ENCODE peak calls at places on chromosomes 13 and 19, in six cellular contexts. One of them, this sample, is unnamed.

GRCh38 chr13:36764536-36764935 is 54.5 kb upstream of the RFXAP start:
- DNase-seq in HTR-8/SVneo: no peak
- DNase-seq in body of pancreas: no peak
- DNase-seq in T-helper 22 cell: no peak
- DNase-seq in upper lobe of right lung: no peak
- DNase-seq in astrocyte of the hippocampus: no peak
- DNase-seq in this sample: no peak

GRCh38 chr19:2261438-2262172 is 5.4 kb upstream of the JSRP1 start:
- DNase-seq in HTR-8/SVneo: no peak
- DNase-seq in body of pancreas: peak
- DNase-seq in T-helper 22 cell: no peak
- DNase-seq in upper lobe of right lung: peak
- DNase-seq in astrocyte of the hippocampus: peak
- DNase-seq in this sample: peak

GRCh38 chr13:41905600-41906254 is 55.2 kb downstream of the VWA8 start:
- DNase-seq in HTR-8/SVneo: peak
- DNase-seq in body of pancreas: no peak
- DNase-seq in T-helper 22 cell: no peak
- DNase-seq in upper lobe of right lung: no peak
- DNase-seq in astrocyte of the hippocampus: peak
- DNase-seq in this sample: no peak

GRCh38 chr19:32287086-32287485 is 58.3 kb upstream of the ZNF507 start:
- DNase-seq in HTR-8/SVneo: no peak
- DNase-seq in body of pancreas: no peak
- DNase-seq in T-helper 22 cell: no peak
- DNase-seq in upper lobe of right lung: no peak
- DNase-seq in astrocyte of the hippocampus: no peak
- DNase-seq in this sample: no peak

GRCh38 chr13:35716186-35716585 is 239.7 kb upstream of the MAB21L1 start:
- DNase-seq in HTR-8/SVneo: no peak
- DNase-seq in body of pancreas: no peak
- DNase-seq in T-helper 22 cell: no peak
- DNase-seq in upper lobe of right lung: no peak
- DNase-seq in astrocyte of the hippocampus: no peak
- DNase-seq in this sample: no peak

GRCh38 chr13:100662470-100663211 is 12.0 kb downstream of the TMTC4 start:
- DNase-seq in HTR-8/SVneo: no peak
- DNase-seq in body of pancreas: no peak
- DNase-seq in T-helper 22 cell: no peak
- DNase-seq in upper lobe of right lung: no peak
- DNase-seq in astrocyte of the hippocampus: no peak
- DNase-seq in this sample: no peak

GRCh38 chr13:39892731-39893293 is 237.3 kb downstream of the COG6 start:
- DNase-seq in HTR-8/SVneo: no peak
- DNase-seq in body of pancreas: peak
- DNase-seq in T-helper 22 cell: no peak
- DNase-seq in upper lobe of right lung: no peak
- DNase-seq in astrocyte of the hippocampus: no peak
- DNase-seq in this sample: no peak

GRCh38 chr13:110017379-110017778 is 231.0 kb upstream of the IRS2 start:
- DNase-seq in HTR-8/SVneo: peak
- DNase-seq in body of pancreas: peak
- DNase-seq in T-helper 22 cell: no peak
- DNase-seq in upper lobe of right lung: no peak
- DNase-seq in astrocyte of the hippocampus: peak
- DNase-seq in this sample: peak

GRCh38 chr19:31015778-31016177 is 333.5 kb downstream of the TSHZ3 start:
- DNase-seq in HTR-8/SVneo: no peak
- DNase-seq in body of pancreas: no peak
- DNase-seq in T-helper 22 cell: no peak
- DNase-seq in upper lobe of right lung: no peak
- DNase-seq in astrocyte of the hippocampus: no peak
- DNase-seq in this sample: no peak

GRCh38 chr19:47494729-47495128 is 10.7 kb upstream of the KPTN start:
- DNase-seq in HTR-8/SVneo: no peak
- DNase-seq in body of pancreas: peak
- DNase-seq in T-helper 22 cell: no peak
- DNase-seq in upper lobe of right lung: no peak
- DNase-seq in astrocyte of the hippocampus: no peak
- DNase-seq in this sample: no peak

GRCh38 chr19:17419154-17419490 is 725 bp upstream of the MVB12A start:
- DNase-seq in HTR-8/SVneo: no peak
- DNase-seq in body of pancreas: no peak
- DNase-seq in T-helper 22 cell: no peak
- DNase-seq in upper lobe of right lung: no peak
- DNase-seq in astrocyte of the hippocampus: no peak
- DNase-seq in this sample: no peak

GRCh38 chr19:19224852-19225494 is 13.2 kb downstream of the NCAN start:
- DNase-seq in HTR-8/SVneo: peak
- DNase-seq in body of pancreas: peak
- DNase-seq in T-helper 22 cell: peak
- DNase-seq in upper lobe of right lung: peak
- DNase-seq in astrocyte of the hippocampus: peak
- DNase-seq in this sample: peak

GRCh38 chr19:49977111-49977510 is 16.1 kb upstream of the SIGLEC11 start:
- DNase-seq in HTR-8/SVneo: no peak
- DNase-seq in body of pancreas: no peak
- DNase-seq in T-helper 22 cell: no peak
- DNase-seq in upper lobe of right lung: no peak
- DNase-seq in astrocyte of the hippocampus: no peak
- DNase-seq in this sample: no peak

GRCh38 chr13:52925221-52925620 is 76.8 kb upstream of the PCDH8 start:
- DNase-seq in HTR-8/SVneo: no peak
- DNase-seq in body of pancreas: no peak
- DNase-seq in T-helper 22 cell: no peak
- DNase-seq in upper lobe of right lung: no peak
- DNase-seq in astrocyte of the hippocampus: peak
- DNase-seq in this sample: no peak

GRCh38 chr19:46555684-46556083 is 45.4 kb upstream of the CALM3 start:
- DNase-seq in HTR-8/SVneo: no peak
- DNase-seq in body of pancreas: no peak
- DNase-seq in T-helper 22 cell: no peak
- DNase-seq in upper lobe of right lung: no peak
- DNase-seq in astrocyte of the hippocampus: no peak
- DNase-seq in this sample: no peak

GRCh38 chr19:21463449-21464105 is 41.8 kb upstream of the ZNF429 start:
- DNase-seq in HTR-8/SVneo: no peak
- DNase-seq in body of pancreas: peak
- DNase-seq in T-helper 22 cell: no peak
- DNase-seq in upper lobe of right lung: no peak
- DNase-seq in astrocyte of the hippocampus: peak
- DNase-seq in this sample: peak

GRCh38 chr19:16457195-16457953 is 14.4 kb downstream of the EPS15L1 start:
- DNase-seq in HTR-8/SVneo: peak
- DNase-seq in body of pancreas: peak
- DNase-seq in T-helper 22 cell: no peak
- DNase-seq in upper lobe of right lung: no peak
- DNase-seq in astrocyte of the hippocampus: peak
- DNase-seq in this sample: no peak

GRCh38 chr19:33293255-33294057 is 8.9 kb downstream of the CEBPA start:
- DNase-seq in HTR-8/SVneo: peak
- DNase-seq in body of pancreas: peak
- DNase-seq in T-helper 22 cell: no peak
- DNase-seq in upper lobe of right lung: peak
- DNase-seq in astrocyte of the hippocampus: peak
- DNase-seq in this sample: no peak

GRCh38 chr13:29516880-29517279 is 78.6 kb downstream of the SLC7A1 start:
- DNase-seq in HTR-8/SVneo: no peak
- DNase-seq in body of pancreas: no peak
- DNase-seq in T-helper 22 cell: no peak
- DNase-seq in upper lobe of right lung: peak
- DNase-seq in astrocyte of the hippocampus: no peak
- DNase-seq in this sample: no peak

GRCh38 chr19:54154603-54155345 is 4.7 kb downstream of the LENG1 start:
- DNase-seq in HTR-8/SVneo: no peak
- DNase-seq in body of pancreas: no peak
- DNase-seq in T-helper 22 cell: no peak
- DNase-seq in upper lobe of right lung: no peak
- DNase-seq in astrocyte of the hippocampus: peak
- DNase-seq in this sample: no peak

GRCh38 chr19:55368701-55369563 is 1.3 kb downstream of the IL11 start:
- DNase-seq in HTR-8/SVneo: no peak
- DNase-seq in body of pancreas: no peak
- DNase-seq in T-helper 22 cell: no peak
- DNase-seq in upper lobe of right lung: no peak
- DNase-seq in astrocyte of the hippocampus: peak
- DNase-seq in this sample: peak

GRCh38 chr13:44148159-44148929 is 225.3 kb upstream of the SERP2 start:
- DNase-seq in HTR-8/SVneo: no peak
- DNase-seq in body of pancreas: no peak
- DNase-seq in T-helper 22 cell: no peak
- DNase-seq in upper lobe of right lung: no peak
- DNase-seq in astrocyte of the hippocampus: peak
- DNase-seq in this sample: peak

GRCh38 chr13:42041017-42041683 is 7.3 kb upstream of the DGKH start:
- DNase-seq in HTR-8/SVneo: no peak
- DNase-seq in body of pancreas: peak
- DNase-seq in T-helper 22 cell: no peak
- DNase-seq in upper lobe of right lung: peak
- DNase-seq in astrocyte of the hippocampus: peak
- DNase-seq in this sample: peak

GRCh38 chr13:113922412-113923118 is 51.3 kb downstream of the C13orf46 start:
- DNase-seq in HTR-8/SVneo: no peak
- DNase-seq in body of pancreas: no peak
- DNase-seq in T-helper 22 cell: no peak
- DNase-seq in upper lobe of right lung: no peak
- DNase-seq in astrocyte of the hippocampus: no peak
- DNase-seq in this sample: no peak

GRCh38 chr19:18756896-18757295 is 34.2 kb downstream of the COMP start:
- DNase-seq in HTR-8/SVneo: no peak
- DNase-seq in body of pancreas: no peak
- DNase-seq in T-helper 22 cell: no peak
- DNase-seq in upper lobe of right lung: peak
- DNase-seq in astrocyte of the hippocampus: no peak
- DNase-seq in this sample: peak

GRCh38 chr19:47243364-47243775 is 12.4 kb upstream of the BBC3 start:
- DNase-seq in HTR-8/SVneo: no peak
- DNase-seq in body of pancreas: no peak
- DNase-seq in T-helper 22 cell: no peak
- DNase-seq in upper lobe of right lung: no peak
- DNase-seq in astrocyte of the hippocampus: no peak
- DNase-seq in this sample: no peak

GRCh38 chr19:840519-841206 is at the start of gene PRTN3:
- DNase-seq in HTR-8/SVneo: no peak
- DNase-seq in body of pancreas: no peak
- DNase-seq in T-helper 22 cell: no peak
- DNase-seq in upper lobe of right lung: no peak
- DNase-seq in astrocyte of the hippocampus: no peak
- DNase-seq in this sample: no peak

GRCh38 chr13:100128373-100128772 is 39.5 kb downstream of the PCCA start:
- DNase-seq in HTR-8/SVneo: peak
- DNase-seq in body of pancreas: peak
- DNase-seq in T-helper 22 cell: no peak
- DNase-seq in upper lobe of right lung: no peak
- DNase-seq in astrocyte of the hippocampus: peak
- DNase-seq in this sample: peak

GRCh38 chr13:95300625-95301134 is 571 bp downstream of the ABCC4 start:
- DNase-seq in HTR-8/SVneo: peak
- DNase-seq in body of pancreas: peak
- DNase-seq in T-helper 22 cell: peak
- DNase-seq in upper lobe of right lung: peak
- DNase-seq in astrocyte of the hippocampus: peak
- DNase-seq in this sample: peak

GRCh38 chr19:54684537-54684936 is 21.8 kb downstream of the LILRB4 start:
- DNase-seq in HTR-8/SVneo: peak
- DNase-seq in body of pancreas: no peak
- DNase-seq in T-helper 22 cell: no peak
- DNase-seq in upper lobe of right lung: no peak
- DNase-seq in astrocyte of the hippocampus: peak
- DNase-seq in this sample: peak

This sample was measured in ELF-1.